ENCODE peak calls at places on chromosomes 3 and 15, in six cellular contexts. J is prostate gland, A is GM12864, S is AG09319, V is WTC11, I is IMR-90. E is an unnamed sample.

GRCh38 chr3:16828815-16829214 is 55.9 kb upstream of the PLCL2 start:
- DNase-seq in J (no peak), V (peak; percentile 45), I (peak; percentile 26), S (no peak), A (peak; percentile 50), E (peak; percentile 25)

GRCh38 chr3:146640361-146640760 is 35.2 kb upstream of the PLSCR5 start:
- DNase-seq in A (no peak), I (no peak), S (no peak), J (no peak), V (no peak), E (no peak)

GRCh38 chr3:63768888-63769287 is 50.2 kb upstream of the C3orf49 start:
- DNase-seq in J (no peak), I (no peak), S (no peak), A (no peak), V (no peak), E (no peak)

GRCh38 chr3:98874602-98875249 is 26.8 kb downstream of the DCBLD2 start:
- DNase-seq in A (no peak), I (no peak), J (no peak), S (no peak), V (no peak), E (no peak)

GRCh38 chr15:41567261-41567660 is 8.2 kb downstream of the TYRO3 start:
- DNase-seq in V (no peak), A (no peak), J (no peak), S (no peak), I (no peak), E (no peak)

GRCh38 chr3:162370136-162370535 is 873.5 kb downstream of the OTOL1 start:
- DNase-seq in S (no peak), J (no peak), A (no peak), V (no peak), I (no peak), E (no peak)

GRCh38 chr3:10194328-10195071 is 29.8 kb downstream of the IRAK2 start:
- DNase-seq in I (no peak), S (no peak), V (no peak), J (peak; percentile 75), A (peak; percentile 60), E (no peak)

GRCh38 chr3:40292637-40293036 is 16.9 kb upstream of the EIF1B start:
- DNase-seq in S (no peak), J (no peak), I (no peak), V (peak; percentile 20), A (no peak), E (no peak)

GRCh38 chr3:58266577-58266976 is 29.0 kb downstream of the ABHD6 start:
- DNase-seq in J (no peak), V (no peak), A (no peak), I (no peak), S (no peak), E (no peak)

GRCh38 chr15:31024330-31024729 is 32.9 kb upstream of the MTMR10 start:
- DNase-seq in S (peak; percentile 76), J (no peak), V (peak; percentile 28), A (no peak), I (peak; percentile 99), E (peak; percentile 19)

GRCh38 chr3:65245133-65246076 is 557.6 kb upstream of the ADAMTS9 start:
- DNase-seq in V (no peak), A (no peak), J (no peak), S (no peak), I (peak; percentile 1), E (no peak)

GRCh38 chr3:58167431-58168351 is 43.1 kb downstream of the DNASE1L3 start:
- DNase-seq in I (peak; percentile 65), V (peak; percentile 82), A (no peak), S (peak; percentile 36), J (peak; percentile 41), E (peak; percentile 83)

GRCh38 chr3:81425198-81425868 is 336.1 kb downstream of the GBE1 start:
- DNase-seq in J (no peak), A (no peak), S (no peak), V (no peak), I (peak; percentile 1), E (no peak)

GRCh38 chr3:178181784-178182183 is 354.5 kb upstream of the KCNMB2 start:
- DNase-seq in V (no peak), J (no peak), A (no peak), I (no peak), S (no peak), E (no peak)

GRCh38 chr3:119401502-119402440 is 61.6 kb downstream of the TMEM39A start:
- DNase-seq in S (no peak), I (no peak), J (no peak), V (no peak), A (no peak), E (peak; percentile 9)

GRCh38 chr3:196141866-196142673 is 60.2 kb upstream of the TFRC start:
- DNase-seq in S (no peak), V (no peak), A (no peak), I (no peak), J (peak; percentile 89), E (no peak)

GRCh38 chr15:40982855-40983254 is 29.6 kb downstream of the CHAC1 start:
- DNase-seq in S (no peak), V (no peak), J (no peak), I (peak; percentile 93), A (no peak), E (no peak)

GRCh38 chr3:32815812-32816438 is 1.9 kb upstream of the TRIM71 start:
- DNase-seq in A (no peak), J (no peak), S (no peak), V (peak; percentile 43), I (no peak), E (peak; percentile 43)

GRCh38 chr3:128488636-128488994 is 4.4 kb downstream of the GATA2 start:
- DNase-seq in V (no peak), A (no peak), J (no peak), I (no peak), S (no peak), E (no peak)

GRCh38 chr3:69232447-69232846 is 110.1 kb upstream of the LMOD3 start:
- DNase-seq in J (no peak), V (no peak), A (no peak), S (no peak), I (no peak), E (no peak)

GRCh38 chr15:40367038-40367672 is 9.1 kb downstream of the DISP2 start:
- DNase-seq in I (no peak), J (peak; percentile 63), V (no peak), A (no peak), S (no peak), E (no peak)

GRCh38 chr3:140467916-140468315 is 209.9 kb upstream of the TRIM42 start:
- DNase-seq in J (no peak), S (no peak), I (no peak), A (no peak), V (no peak), E (no peak)

GRCh38 chr15:36109943-36110658 is 469.3 kb upstream of the CDIN1 start:
- DNase-seq in A (no peak), I (peak; percentile 81), S (no peak), J (no peak), V (no peak), E (no peak)

GRCh38 chr3:152241142-152242067 is 27.3 kb upstream of the MBNL1 start:
- DNase-seq in S (no peak), V (no peak), J (no peak), A (no peak), I (no peak), E (no peak)

DNA sequence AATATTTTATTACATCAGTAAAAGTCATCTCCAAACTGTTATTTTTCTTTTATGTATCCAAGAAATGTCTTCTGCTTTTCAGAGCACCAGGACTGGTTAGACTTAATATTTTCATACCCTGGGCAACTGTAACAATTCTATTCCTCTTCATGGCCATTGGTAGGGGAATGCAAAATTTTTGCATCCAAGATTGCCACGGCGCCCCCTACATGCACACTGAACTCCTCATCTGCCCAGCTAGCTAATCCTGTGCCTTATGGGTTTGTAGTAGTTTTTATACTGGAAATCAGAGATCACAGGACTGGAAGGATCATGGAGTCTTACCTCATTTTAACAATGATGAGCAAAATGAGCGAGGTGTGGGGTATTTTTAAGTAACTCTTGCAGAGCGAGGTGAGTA is 74.2 kb downstream of the CRTC3 start:
- DNase-seq in V (no peak), A (no peak), I (no peak), J (no peak), S (no peak), E (no peak)
- TF ChIP-seq CTCF in V (peak; percentile 32), A (peak; percentile 37), I (peak; percentile 30), J (no peak), S (peak; percentile 38), E (no peak)

GRCh38 chr3:52228266-52228665 is 2.8 kb upstream of the TLR9 start:
- DNase-seq in S (no peak), J (no peak), V (no peak), I (no peak), A (no peak), E (no peak)

GRCh38 chr3:52227766-52228165 is 2.3 kb upstream of the TLR9 start:
- DNase-seq in A (no peak), V (no peak), I (no peak), S (no peak), J (no peak), E (no peak)

GRCh38 chr3:52226229-52226817 is 878 bp upstream of the TLR9 start:
- DNase-seq in V (no peak), A (no peak), S (no peak), J (no peak), I (no peak), E (no peak)

GRCh38 chr3:52225452-52226228 is at the start of gene TLR9:
- DNase-seq in S (no peak), J (no peak), A (peak; percentile 79), V (no peak), I (no peak), E (no peak)

DNA sequence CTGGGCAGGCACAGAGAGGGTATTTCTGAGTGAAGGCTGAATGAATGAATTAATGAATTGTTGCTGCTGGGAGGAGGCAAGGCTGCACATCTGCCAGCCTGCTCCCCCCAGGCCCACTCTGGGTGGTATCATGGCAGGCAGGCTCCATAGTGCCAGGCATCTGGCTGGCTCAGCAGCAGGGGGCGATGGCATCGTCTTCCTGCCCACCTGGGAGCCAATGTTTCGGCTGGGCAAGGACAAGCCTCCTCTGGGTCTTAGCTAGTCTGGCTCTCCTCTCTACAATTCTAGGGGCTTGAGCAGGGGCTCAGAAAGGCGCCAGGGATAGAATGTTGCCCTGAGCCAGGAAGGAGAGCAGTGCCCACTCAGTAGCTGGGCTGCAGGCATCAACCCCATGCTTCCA is 1.7 kb upstream of the TLR9 start:
- DNase-seq in A (no peak), S (no peak), I (no peak), J (no peak), V (no peak), E (no peak)
- TF ChIP-seq CTCF in A (no peak), S (no peak), I (no peak), J (no peak), V (no peak), E (no peak)

GRCh38 chr3:33947272-33948195 is 149.1 kb downstream of the PDCD6IP start:
- DNase-seq in V (no peak), I (no peak), J (no peak), A (no peak), S (no peak), E (no peak)
- TF ChIP-seq CTCF in V (no peak), I (no peak), J (no peak), A (no peak), S (no peak), E (no peak)

GRCh38 chr3:173875790-173876189 is 478.2 kb downstream of the NLGN1 start:
- DNase-seq in S (no peak), A (no peak), I (no peak), J (no peak), V (no peak), E (no peak)

GRCh38 chr3:173870976-173871375 is 473.4 kb downstream of the NLGN1 start:
- DNase-seq in A (no peak), S (no peak), I (no peak), V (no peak), J (no peak), E (no peak)

GRCh38 chr3:173876476-173876875 is 478.9 kb downstream of the NLGN1 start:
- DNase-seq in V (no peak), S (no peak), A (no peak), I (no peak), J (no peak), E (no peak)
- TF ChIP-seq CTCF in V (no peak), S (peak; percentile 5), A (no peak), I (peak; percentile 21), J (no peak), E (peak; percentile 31)

E was measured in nephron progenitor cell.